ENCODE peak calls at places on chromosomes 3 and 15, in six cellular contexts. U is left ventricle myocardium inferior; P is lower lobe of right lung; J is heart left ventricle; E is CD8-positive, alpha-beta memory T cell; Y is PC-3. X is an unnamed sample. For H3K4me1, the result is how much of the 10 kb centered on the place peaks cover.

GRCh38 chr15:37995461-37996347 is 61.3 kb downstream of the TMCO5A start:
- DNase-seq in Y (peak), J (no peak), U (no peak), P (no peak), E (no peak), X (no peak)

GRCh38 chr15:25250011-25250596 is 188.7 kb downstream of the UBE3A start:
- DNase-seq in E (no peak), J (peak), Y (no peak), P (peak), U (peak), X (peak)

GRCh38 chr3:62149539-62149938 is 223.8 kb downstream of the FEZF2 start:
- DNase-seq in J (no peak), P (no peak), E (no peak), U (no peak), Y (no peak), X (no peak)

GRCh38 chr3:127911421-127911931 is 3.6 kb upstream of the KBTBD12 start:
- DNase-seq in J (no peak), U (no peak), Y (no peak), E (no peak), P (no peak), X (no peak)

GRCh38 chr3:172530566-172530965 is 7.3 kb upstream of the TNFSF10 start:
- DNase-seq in U (no peak), P (no peak), J (no peak), Y (no peak), E (no peak), X (peak)

GRCh38 chr15:51917493-51917892 is 54.1 kb downstream of the LEO1 start:
- DNase-seq in E (no peak), P (peak), U (no peak), J (no peak), Y (peak), X (no peak)

GRCh38 chr15:65085990-65086679 is 9.6 kb downstream of the KBTBD13 start:
- DNase-seq in U (no peak), E (no peak), Y (peak), J (no peak), P (peak), X (no peak)

GRCh38 chr3:157373783-157374182 is 62.9 kb upstream of the PTX3 start:
- DNase-seq in U (no peak), Y (no peak), P (no peak), E (no peak), J (no peak), X (no peak)

GRCh38 chr3:140205598-140205997 is 270.6 kb downstream of the CLSTN2 start:
- DNase-seq in J (no peak), P (no peak), E (no peak), U (no peak), Y (no peak), X (no peak)

GRCh38 chr3:195257454-195258448 is 13.2 kb downstream of the XXYLT1 start:
- DNase-seq in U (no peak), Y (no peak), P (no peak), J (no peak), E (no peak), X (no peak)

GRCh38 chr15:80403712-80404056 is 498 bp upstream of the ARNT2 start:
- DNase-seq in P (peak), Y (no peak), U (peak), E (no peak), J (no peak), X (no peak)

GRCh38 chr3:187136936-187137335 is 2.4 kb downstream of the RPL39L start:
- DNase-seq in P (no peak), E (no peak), J (no peak), Y (peak), U (no peak), X (no peak)

GRCh38 chr3:68504185-68504584 is 428.2 kb downstream of the TAFA4 start:
- DNase-seq in U (no peak), Y (no peak), J (no peak), P (no peak), E (no peak), X (no peak)

GRCh38 chr3:187021748-187022402 is 91.5 kb downstream of the ST6GAL1 start:
- DNase-seq in Y (peak), J (no peak), E (no peak), U (no peak), P (no peak), X (no peak)

GRCh38 chr15:101266787-101267186 is 10.5 kb downstream of the SELENOS start:
- DNase-seq in Y (no peak), U (no peak), E (no peak), P (no peak), J (no peak), X (no peak)

GRCh38 chr3:71111784-71112440 is 471.6 kb downstream of the FOXP1 start:
- DNase-seq in E (no peak), J (no peak), U (no peak), Y (peak), P (no peak), X (no peak)
- H3K4me1 ChIP-seq in E (under half), J (under half), U (under half), Y (half or more), P (under half), X (under half)

GRCh38 chr3:71430941-71431552 is 152.5 kb downstream of the FOXP1 start:
- DNase-seq in P (no peak), J (no peak), U (no peak), Y (peak), E (no peak), X (no peak)
- H3K27ac ChIP-seq in P (no peak), J (no peak), U (peak), Y (no peak), E (no peak), X (peak)

GRCh38 chr3:71210257-71211002 is 373.1 kb downstream of the FOXP1 start:
- DNase-seq in Y (no peak), J (no peak), E (no peak), U (no peak), P (no peak), X (no peak)
- H3K4me1 ChIP-seq in Y (under half), J (under half), E (half or more), U (under half), P (under half), X (under half)

GRCh38 chr3:182651461-182651860 is 141.8 kb upstream of the ATP11B start:
- DNase-seq in Y (no peak), J (no peak), E (no peak), U (no peak), P (no peak), X (no peak)

GRCh38 chr3:182644800-182645433 is 148.4 kb upstream of the ATP11B start:
- DNase-seq in E (no peak), U (no peak), J (no peak), P (no peak), Y (no peak), X (no peak)

DNA sequence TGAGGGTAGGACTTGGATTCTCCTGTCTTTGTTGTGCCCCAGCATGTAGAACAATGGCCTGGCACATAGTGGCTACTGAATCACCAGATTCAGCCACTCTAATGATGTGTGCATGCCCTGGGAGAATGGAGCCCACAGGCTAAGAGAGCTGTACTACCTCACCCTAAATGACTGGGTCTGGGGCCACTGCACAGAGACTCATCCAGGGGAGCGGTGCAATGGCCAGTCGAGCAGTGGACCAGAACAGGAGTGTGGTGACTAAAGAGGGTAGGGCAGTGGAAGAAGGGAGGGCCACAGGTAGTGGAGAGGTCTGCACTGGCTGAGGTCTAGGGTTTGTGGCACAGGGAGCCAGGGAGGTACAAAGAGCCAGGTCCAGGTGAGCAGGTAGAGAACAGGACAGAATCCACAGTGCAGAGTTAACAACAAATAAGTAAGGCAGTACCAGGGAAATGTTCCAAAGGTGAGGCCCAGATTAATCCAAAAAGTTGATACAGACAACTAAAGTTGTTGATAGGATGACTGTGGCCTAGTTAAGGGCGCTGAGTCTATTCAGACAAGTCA is 142.7 kb upstream of the ATP11B start:
- DNase-seq in U (no peak), Y (no peak), P (no peak), E (no peak), J (no peak), X (no peak)
- H3K27ac ChIP-seq in U (no peak), Y (no peak), P (no peak), E (no peak), J (no peak), X (no peak)

GRCh38 chr15:83717010-83717409 is 63.1 kb downstream of the ADAMTSL3 start:
- DNase-seq in J (no peak), Y (no peak), U (no peak), P (no peak), E (no peak), X (no peak)
- H3K4me1 ChIP-seq in J (under half), Y (under half), U (under half), P (under half), E (under half), X (under half)

X was measured in naive thymus-derived CD4-positive, alpha-beta T cell.